ENCODE peak calls at places on chromosomes 13 and 19, in ten cellular contexts. One of them, this sample, is unnamed.
A peak's percentile ranks its signal among the peaks of the same experiment; 100 is the strongest.

GRCh38 chr13:110575322-110576069 is 14.0 kb upstream of the RAB20 start:
- DNase-seq in testis: peak; percentile 52
- DNase-seq in psoas muscle: peak; percentile 51
- DNase-seq in mammary epithelial cell: no peak
- DNase-seq in cardiac muscle cell: peak; percentile 11
- DNase-seq in heart left ventricle: peak; percentile 59
- DNase-seq in endothelial cell of umbilical vein: no peak
- DNase-seq in foreskin keratinocyte: no peak
- DNase-seq in IMR-90: peak; percentile 48
- DNase-seq in CD4-positive, alpha-beta T cell: no peak
- DNase-seq in this sample: no peak

GRCh38 chr13:98517576-98518310 is 59.2 kb downstream of the STK24 start:
- DNase-seq in heart left ventricle: no peak
- DNase-seq in endothelial cell of umbilical vein: no peak
- DNase-seq in CD4-positive, alpha-beta T cell: no peak
- DNase-seq in psoas muscle: no peak
- DNase-seq in mammary epithelial cell: no peak
- DNase-seq in IMR-90: no peak
- DNase-seq in cardiac muscle cell: no peak
- DNase-seq in testis: no peak
- DNase-seq in foreskin keratinocyte: no peak
- DNase-seq in this sample: no peak

GRCh38 chr19:34350161-34350561 is 14.8 kb upstream of the GPI start:
- DNase-seq in testis: no peak
- DNase-seq in CD4-positive, alpha-beta T cell: peak; percentile 60
- DNase-seq in heart left ventricle: no peak
- DNase-seq in endothelial cell of umbilical vein: no peak
- DNase-seq in cardiac muscle cell: no peak
- DNase-seq in IMR-90: peak; percentile 43
- DNase-seq in foreskin keratinocyte: no peak
- DNase-seq in mammary epithelial cell: no peak
- DNase-seq in psoas muscle: no peak
- DNase-seq in this sample: no peak

GRCh38 chr19:41869374-41869955 is 7.6 kb upstream of the CD79A start:
- DNase-seq in CD4-positive, alpha-beta T cell: no peak
- DNase-seq in foreskin keratinocyte: no peak
- DNase-seq in psoas muscle: no peak
- DNase-seq in heart left ventricle: no peak
- DNase-seq in cardiac muscle cell: no peak
- DNase-seq in IMR-90: no peak
- DNase-seq in mammary epithelial cell: no peak
- DNase-seq in testis: no peak
- DNase-seq in endothelial cell of umbilical vein: no peak
- DNase-seq in this sample: no peak

GRCh38 chr19:30070198-30070969 is 128.3 kb downstream of the URI1 start:
- DNase-seq in mammary epithelial cell: no peak
- DNase-seq in testis: no peak
- DNase-seq in foreskin keratinocyte: no peak
- DNase-seq in endothelial cell of umbilical vein: no peak
- DNase-seq in heart left ventricle: no peak
- DNase-seq in IMR-90: no peak
- DNase-seq in cardiac muscle cell: no peak
- DNase-seq in psoas muscle: no peak
- DNase-seq in CD4-positive, alpha-beta T cell: no peak
- DNase-seq in this sample: no peak

GRCh38 chr19:6425732-6426686 is 1.4 kb upstream of the KHSRP start:
- DNase-seq in mammary epithelial cell: no peak
- DNase-seq in foreskin keratinocyte: no peak
- DNase-seq in cardiac muscle cell: no peak
- DNase-seq in psoas muscle: no peak
- DNase-seq in testis: no peak
- DNase-seq in endothelial cell of umbilical vein: no peak
- DNase-seq in CD4-positive, alpha-beta T cell: no peak
- DNase-seq in heart left ventricle: no peak
- DNase-seq in IMR-90: no peak
- DNase-seq in this sample: no peak

GRCh38 chr19:7272856-7273578 is 21.2 kb downstream of the INSR start:
- DNase-seq in psoas muscle: no peak
- DNase-seq in IMR-90: no peak
- DNase-seq in cardiac muscle cell: no peak
- DNase-seq in mammary epithelial cell: no peak
- DNase-seq in CD4-positive, alpha-beta T cell: no peak
- DNase-seq in endothelial cell of umbilical vein: no peak
- DNase-seq in testis: no peak
- DNase-seq in foreskin keratinocyte: no peak
- DNase-seq in heart left ventricle: no peak
- DNase-seq in this sample: no peak

GRCh38 chr19:27964165-27964564 is 1248.8 kb downstream of the UQCRFS1 start:
- DNase-seq in endothelial cell of umbilical vein: no peak
- DNase-seq in testis: no peak
- DNase-seq in psoas muscle: no peak
- DNase-seq in mammary epithelial cell: no peak
- DNase-seq in foreskin keratinocyte: no peak
- DNase-seq in IMR-90: no peak
- DNase-seq in cardiac muscle cell: no peak
- DNase-seq in heart left ventricle: no peak
- DNase-seq in CD4-positive, alpha-beta T cell: no peak
- DNase-seq in this sample: no peak

GRCh38 chr13:110560606-110561334 is 752 bp downstream of the RAB20 start:
- DNase-seq in cardiac muscle cell: peak; percentile 69
- DNase-seq in mammary epithelial cell: peak; percentile 25
- DNase-seq in IMR-90: no peak
- DNase-seq in testis: peak; percentile 51
- DNase-seq in foreskin keratinocyte: peak; percentile 39
- DNase-seq in heart left ventricle: peak; percentile 58
- DNase-seq in psoas muscle: no peak
- DNase-seq in CD4-positive, alpha-beta T cell: no peak
- DNase-seq in endothelial cell of umbilical vein: peak; percentile 38
- DNase-seq in this sample: peak; percentile 45

GRCh38 chr19:5128251-5128931 is 159.5 kb downstream of the KDM4B start:
- DNase-seq in CD4-positive, alpha-beta T cell: no peak
- DNase-seq in endothelial cell of umbilical vein: peak; percentile 82
- DNase-seq in psoas muscle: peak; percentile 56
- DNase-seq in IMR-90: peak; percentile 75
- DNase-seq in mammary epithelial cell: no peak
- DNase-seq in testis: peak; percentile 93
- DNase-seq in foreskin keratinocyte: no peak
- DNase-seq in cardiac muscle cell: peak; percentile 95
- DNase-seq in heart left ventricle: peak; percentile 87
- DNase-seq in this sample: no peak

GRCh38 chr13:74206061-74206561 is 71.9 kb upstream of the KLF12 start:
- DNase-seq in foreskin keratinocyte: peak; percentile 54
- DNase-seq in mammary epithelial cell: peak; percentile 55
- DNase-seq in psoas muscle: no peak
- DNase-seq in IMR-90: peak; percentile 92
- DNase-seq in heart left ventricle: no peak
- DNase-seq in cardiac muscle cell: no peak
- DNase-seq in endothelial cell of umbilical vein: no peak
- DNase-seq in testis: no peak
- DNase-seq in CD4-positive, alpha-beta T cell: no peak
- DNase-seq in this sample: no peak

GRCh38 chr13:110307697-110308376 is 753 bp downstream of the COL4A2 start:
- DNase-seq in testis: peak; percentile 32
- DNase-seq in cardiac muscle cell: peak; percentile 53
- DNase-seq in IMR-90: peak; percentile 59
- DNase-seq in mammary epithelial cell: peak; percentile 62
- DNase-seq in endothelial cell of umbilical vein: peak; percentile 60
- DNase-seq in CD4-positive, alpha-beta T cell: no peak
- DNase-seq in heart left ventricle: peak; percentile 56
- DNase-seq in psoas muscle: no peak
- DNase-seq in foreskin keratinocyte: peak; percentile 60
- DNase-seq in this sample: no peak

GRCh38 chr19:21143428-21143827 is 1.6 kb downstream of the ZNF431 start:
- DNase-seq in cardiac muscle cell: no peak
- DNase-seq in CD4-positive, alpha-beta T cell: no peak
- DNase-seq in testis: no peak
- DNase-seq in endothelial cell of umbilical vein: no peak
- DNase-seq in psoas muscle: no peak
- DNase-seq in foreskin keratinocyte: no peak
- DNase-seq in heart left ventricle: no peak
- DNase-seq in mammary epithelial cell: no peak
- DNase-seq in IMR-90: no peak
- DNase-seq in this sample: no peak

GRCh38 chr19:21141787-21142464 is at the start of gene ZNF431:
- DNase-seq in CD4-positive, alpha-beta T cell: peak; percentile 79
- DNase-seq in IMR-90: peak; percentile 93
- DNase-seq in cardiac muscle cell: peak; percentile 94
- DNase-seq in mammary epithelial cell: peak; percentile 95
- DNase-seq in endothelial cell of umbilical vein: peak; percentile 95
- DNase-seq in psoas muscle: peak; percentile 91
- DNase-seq in heart left ventricle: peak; percentile 96
- DNase-seq in testis: peak; percentile 98
- DNase-seq in foreskin keratinocyte: peak; percentile 90
- DNase-seq in this sample: peak; percentile 88

GRCh38 chr19:21147540-21147939 is 5.7 kb downstream of the ZNF431 start:
- DNase-seq in foreskin keratinocyte: no peak
- DNase-seq in heart left ventricle: no peak
- DNase-seq in cardiac muscle cell: no peak
- DNase-seq in testis: no peak
- DNase-seq in mammary epithelial cell: no peak
- DNase-seq in CD4-positive, alpha-beta T cell: no peak
- DNase-seq in psoas muscle: no peak
- DNase-seq in endothelial cell of umbilical vein: no peak
- DNase-seq in IMR-90: no peak
- DNase-seq in this sample: no peak

GRCh38 chr19:21148681-21149080 is 6.8 kb downstream of the ZNF431 start:
- DNase-seq in psoas muscle: no peak
- DNase-seq in testis: no peak
- DNase-seq in heart left ventricle: no peak
- DNase-seq in CD4-positive, alpha-beta T cell: no peak
- DNase-seq in foreskin keratinocyte: no peak
- DNase-seq in endothelial cell of umbilical vein: no peak
- DNase-seq in cardiac muscle cell: no peak
- DNase-seq in mammary epithelial cell: no peak
- DNase-seq in IMR-90: no peak
- DNase-seq in this sample: no peak

GRCh38 chr19:21143846-21144245 is 2.0 kb downstream of the ZNF431 start:
- DNase-seq in endothelial cell of umbilical vein: no peak
- DNase-seq in CD4-positive, alpha-beta T cell: no peak
- DNase-seq in foreskin keratinocyte: peak; percentile 77
- DNase-seq in mammary epithelial cell: peak; percentile 77
- DNase-seq in IMR-90: no peak
- DNase-seq in heart left ventricle: no peak
- DNase-seq in cardiac muscle cell: no peak
- DNase-seq in psoas muscle: no peak
- DNase-seq in testis: no peak
- DNase-seq in this sample: peak; percentile 32
- H3K27ac ChIP-seq in endothelial cell of umbilical vein: no peak overlapping the region
- H3K27ac ChIP-seq in CD4-positive, alpha-beta T cell: no peak overlapping the region
- H3K27ac ChIP-seq in foreskin keratinocyte: peak overlapping the region; percentile 76
- H3K27ac ChIP-seq in mammary epithelial cell: peak overlapping the region; percentile 73
- H3K27ac ChIP-seq in IMR-90: no peak overlapping the region
- H3K27ac ChIP-seq in heart left ventricle: no peak overlapping the region
- H3K27ac ChIP-seq in cardiac muscle cell: no peak overlapping the region
- H3K27ac ChIP-seq in psoas muscle: no peak overlapping the region
- H3K27ac ChIP-seq in testis: no peak overlapping the region
- H3K27ac ChIP-seq in this sample: no peak overlapping the region

GRCh38 chr19:11261902-11262839 is at the start of gene DOCK6:
- DNase-seq in cardiac muscle cell: peak; percentile 49
- DNase-seq in endothelial cell of umbilical vein: no peak
- DNase-seq in foreskin keratinocyte: no peak
- DNase-seq in CD4-positive, alpha-beta T cell: no peak
- DNase-seq in heart left ventricle: peak; percentile 55
- DNase-seq in IMR-90: no peak
- DNase-seq in testis: peak; percentile 29
- DNase-seq in psoas muscle: peak; percentile 49
- DNase-seq in mammary epithelial cell: no peak
- DNase-seq in this sample: no peak
- TF ChIP-seq CTCF in cardiac muscle cell: peak; percentile 41
- TF ChIP-seq CTCF in endothelial cell of umbilical vein: peak; percentile 49
- TF ChIP-seq CTCF in foreskin keratinocyte: peak; percentile 53
- TF ChIP-seq CTCF in CD4-positive, alpha-beta T cell: no peak
- TF ChIP-seq CTCF in heart left ventricle: peak; percentile 43
- TF ChIP-seq CTCF in IMR-90: peak; percentile 38
- TF ChIP-seq CTCF in testis: no peak
- TF ChIP-seq CTCF in psoas muscle: peak; percentile 21
- TF ChIP-seq CTCF in mammary epithelial cell: peak; percentile 9
- TF ChIP-seq CTCF in this sample: peak; percentile 56

GRCh38 chr13:67520886-67521285 is 290.8 kb upstream of the PCDH9 start:
- DNase-seq in psoas muscle: no peak
- DNase-seq in foreskin keratinocyte: no peak
- DNase-seq in IMR-90: no peak
- DNase-seq in CD4-positive, alpha-beta T cell: no peak
- DNase-seq in testis: no peak
- DNase-seq in cardiac muscle cell: no peak
- DNase-seq in heart left ventricle: no peak
- DNase-seq in mammary epithelial cell: no peak
- DNase-seq in endothelial cell of umbilical vein: no peak
- DNase-seq in this sample: no peak

GRCh38 chr13:67518785-67519184 is 288.6 kb upstream of the PCDH9 start:
- DNase-seq in CD4-positive, alpha-beta T cell: no peak
- DNase-seq in mammary epithelial cell: no peak
- DNase-seq in endothelial cell of umbilical vein: no peak
- DNase-seq in cardiac muscle cell: no peak
- DNase-seq in testis: no peak
- DNase-seq in foreskin keratinocyte: no peak
- DNase-seq in IMR-90: no peak
- DNase-seq in heart left ventricle: no peak
- DNase-seq in psoas muscle: no peak
- DNase-seq in this sample: no peak

GRCh38 chr13:67515895-67516294 is 285.8 kb upstream of the PCDH9 start:
- DNase-seq in foreskin keratinocyte: peak; percentile 11
- DNase-seq in psoas muscle: no peak
- DNase-seq in mammary epithelial cell: no peak
- DNase-seq in cardiac muscle cell: no peak
- DNase-seq in heart left ventricle: no peak
- DNase-seq in testis: no peak
- DNase-seq in endothelial cell of umbilical vein: no peak
- DNase-seq in CD4-positive, alpha-beta T cell: no peak
- DNase-seq in IMR-90: peak; percentile 75
- DNase-seq in this sample: peak; percentile 28
- H3K27ac ChIP-seq in foreskin keratinocyte: no peak overlapping the region
- H3K27ac ChIP-seq in psoas muscle: no peak overlapping the region
- H3K27ac ChIP-seq in mammary epithelial cell: no peak overlapping the region
- H3K27ac ChIP-seq in cardiac muscle cell: no peak overlapping the region
- H3K27ac ChIP-seq in heart left ventricle: no peak overlapping the region
- H3K27ac ChIP-seq in testis: no peak overlapping the region
- H3K27ac ChIP-seq in endothelial cell of umbilical vein: no peak overlapping the region
- H3K27ac ChIP-seq in CD4-positive, alpha-beta T cell: no peak overlapping the region
- H3K27ac ChIP-seq in IMR-90: no peak overlapping the region
- H3K27ac ChIP-seq in this sample: no peak overlapping the region

GRCh38 chr13:75961911-75962310 is 325.8 kb downstream of the LMO7 start:
- DNase-seq in IMR-90: no peak
- DNase-seq in endothelial cell of umbilical vein: no peak
- DNase-seq in CD4-positive, alpha-beta T cell: no peak
- DNase-seq in foreskin keratinocyte: no peak
- DNase-seq in psoas muscle: no peak
- DNase-seq in heart left ventricle: no peak
- DNase-seq in mammary epithelial cell: no peak
- DNase-seq in testis: no peak
- DNase-seq in cardiac muscle cell: no peak
- DNase-seq in this sample: no peak

GRCh38 chr13:75963318-75963717 is 327.2 kb downstream of the LMO7 start:
- DNase-seq in testis: no peak
- DNase-seq in IMR-90: no peak
- DNase-seq in cardiac muscle cell: peak; percentile 36
- DNase-seq in CD4-positive, alpha-beta T cell: no peak
- DNase-seq in foreskin keratinocyte: peak; percentile 6
- DNase-seq in heart left ventricle: no peak
- DNase-seq in psoas muscle: no peak
- DNase-seq in mammary epithelial cell: no peak
- DNase-seq in endothelial cell of umbilical vein: no peak
- DNase-seq in this sample: no peak

GRCh38 chr13:75960538-75960994 is 324.4 kb downstream of the LMO7 start:
- DNase-seq in mammary epithelial cell: no peak
- DNase-seq in foreskin keratinocyte: no peak
- DNase-seq in endothelial cell of umbilical vein: no peak
- DNase-seq in heart left ventricle: no peak
- DNase-seq in cardiac muscle cell: no peak
- DNase-seq in CD4-positive, alpha-beta T cell: no peak
- DNase-seq in psoas muscle: no peak
- DNase-seq in IMR-90: no peak
- DNase-seq in testis: no peak
- DNase-seq in this sample: no peak

GRCh38 chr13:75959861-75960481 is 323.8 kb downstream of the LMO7 start:
- DNase-seq in mammary epithelial cell: no peak
- DNase-seq in endothelial cell of umbilical vein: no peak
- DNase-seq in heart left ventricle: no peak
- DNase-seq in IMR-90: no peak
- DNase-seq in foreskin keratinocyte: no peak
- DNase-seq in testis: no peak
- DNase-seq in psoas muscle: no peak
- DNase-seq in cardiac muscle cell: no peak
- DNase-seq in CD4-positive, alpha-beta T cell: no peak
- DNase-seq in this sample: no peak
- TF ChIP-seq CTCF in mammary epithelial cell: no peak
- TF ChIP-seq CTCF in endothelial cell of umbilical vein: no peak
- TF ChIP-seq CTCF in heart left ventricle: no peak
- TF ChIP-seq CTCF in IMR-90: no peak
- TF ChIP-seq CTCF in foreskin keratinocyte: no peak
- TF ChIP-seq CTCF in testis: no peak
- TF ChIP-seq CTCF in psoas muscle: no peak
- TF ChIP-seq CTCF in cardiac muscle cell: no peak
- TF ChIP-seq CTCF in CD4-positive, alpha-beta T cell: no peak
- TF ChIP-seq CTCF in this sample: no peak